ENCODE peak calls at places on chromosome 18, in four cellular contexts. C is hepatic stellate cell, V is small intestine, I is Caki2. G is an unnamed sample.
A peak's percentile ranks its signal among the peaks of the same experiment; 100 is the strongest.

GRCh38 chr18:78901923-78902794 is 77.5 kb upstream of the SALL3 start:
- DNase-seq in I (no peak), V (no peak), C (no peak), G (no peak)

GRCh38 chr18:58541789-58542425 is 87.0 kb downstream of the ALPK2 start:
- DNase-seq in C (peak; percentile 78), I (peak; percentile 96), V (peak; percentile 54), G (no peak)

GRCh38 chr18:74203811-74204210 is 55.5 kb downstream of the TIMM21 start:
- DNase-seq in C (no peak), I (no peak), V (no peak), G (no peak)

GRCh38 chr18:48547456-48548403 is 8.9 kb downstream of the CTIF start:
- DNase-seq in I (no peak), C (peak; percentile 88), V (no peak), G (no peak)

GRCh38 chr18:6891788-6892187 is 162.3 kb downstream of the ARHGAP28 start:
- DNase-seq in C (no peak), V (peak; percentile 27), I (no peak), G (no peak)

GRCh38 chr18:34342960-34343359 is 118.2 kb upstream of the NOL4 start:
- DNase-seq in V (no peak), C (peak; percentile 24), I (no peak), G (no peak)

GRCh38 chr18:48605408-48605845 is 66.6 kb downstream of the CTIF start:
- DNase-seq in V (no peak), C (no peak), I (peak; percentile 43), G (peak; percentile 8)

GRCh38 chr18:62738638-62739037 is 23.3 kb downstream of the PHLPP1 start:
- DNase-seq in V (no peak), C (no peak), I (no peak), G (no peak)

GRCh38 chr18:8177330-8178016 is 431.8 kb upstream of the RAB12 start:
- DNase-seq in V (peak; percentile 25), C (no peak), I (peak; percentile 59), G (no peak)

GRCh38 chr18:34990571-34990970 is 50.6 kb upstream of the MAPRE2 start:
- DNase-seq in I (no peak), C (no peak), V (no peak), G (no peak)

GRCh38 chr18:21191596-21192307 is 50.3 kb upstream of the GREB1L start:
- DNase-seq in I (no peak), V (peak; percentile 48), C (peak; percentile 67), G (peak; percentile 50)

GRCh38 chr18:34694611-34695165 is 15.4 kb upstream of the DTNA start:
- DNase-seq in C (no peak), V (no peak), I (no peak), G (no peak)

GRCh38 chr18:76349067-76349715 is 145.9 kb downstream of the ZNF516 start:
- DNase-seq in I (peak; percentile 21), C (peak; percentile 60), V (peak; percentile 65), G (peak; percentile 53)

GRCh38 chr18:48621240-48621639 is 82.4 kb downstream of the CTIF start:
- DNase-seq in V (no peak), I (no peak), C (peak; percentile 88), G (no peak)